ENCODE peak calls at places on chromosome 17, in six cellular contexts. M is spleen, C is SK-N-SH, J is cardiac muscle cell, R is endothelial cell of umbilical vein, Q is PC-3. F is an unnamed sample.

GRCh38 chr17:43517615-43518386 is 28.3 kb downstream of the ETV4 start:
- DNase-seq in M (no peak), C (no peak), J (no peak), R (peak; percentile 72), Q (peak; percentile 64), F (no peak)

GRCh38 chr17:204427-205175 is 23.2 kb upstream of the DOC2B start:
- DNase-seq in M (peak; percentile 51), C (no peak), J (no peak), R (no peak), Q (no peak), F (no peak)

GRCh38 chr17:7261377-7262191 is 694 bp downstream of the CLDN7 start:
- DNase-seq in M (peak; percentile 87), C (peak; percentile 76), J (no peak), R (no peak), Q (no peak), F (peak; percentile 79)

GRCh38 chr17:72702136-72702735 is 390.3 kb downstream of the SLC39A11 start:
- DNase-seq in M (no peak), C (no peak), J (no peak), R (no peak), Q (peak; percentile 93), F (no peak)

GRCh38 chr17:42414782-42415409 is 8.2 kb downstream of the CAVIN1 start:
- DNase-seq in M (peak; percentile 80), C (no peak), J (no peak), R (peak; percentile 24), Q (no peak), F (peak; percentile 75)

GRCh38 chr17:18321309-18321708 is 6.2 kb downstream of the SMCR8 start:
- DNase-seq in M (peak; percentile 42), C (no peak), J (peak; percentile 12), R (no peak), Q (peak; percentile 36), F (no peak)

GRCh38 chr17:43701318-43701743 is 39.6 kb upstream of the MEOX1 start:
- DNase-seq in M (peak; percentile 84), C (no peak), J (no peak), R (no peak), Q (peak; percentile 50), F (peak; percentile 72)

GRCh38 chr17:29379084-29379811 is 10.9 kb upstream of the TAOK1 start:
- DNase-seq in M (no peak), C (no peak), J (no peak), R (peak; percentile 44), Q (no peak), F (no peak)

GRCh38 chr17:34378664-34379101 is 15.7 kb upstream of the CCL1 start:
- DNase-seq in M (no peak), C (no peak), J (no peak), R (no peak), Q (no peak), F (no peak)

GRCh38 chr17:72008236-72008874 is 112.5 kb upstream of the SOX9 start:
- DNase-seq in M (no peak), C (peak; percentile 63), J (no peak), R (no peak), Q (peak; percentile 89), F (no peak)

GRCh38 chr17:47240375-47240764 is 13.3 kb upstream of the ITGB3 start:
- DNase-seq in M (no peak), C (peak; percentile 41), J (no peak), R (no peak), Q (no peak), F (no peak)

GRCh38 chr17:76368545-76368944 is 14.8 kb upstream of the PRPSAP1 start:
- DNase-seq in M (no peak), C (peak; percentile 85), J (no peak), R (no peak), Q (no peak), F (no peak)

GRCh38 chr17:8630227-8630801 is at the start of gene MYH10:
- DNase-seq in M (peak; percentile 75), C (no peak), J (no peak), R (no peak), Q (no peak), F (no peak)

GRCh38 chr17:67569873-67570272 is 147.9 kb upstream of the NOL11 start:
- DNase-seq in M (no peak), C (no peak), J (no peak), R (no peak), Q (peak; percentile 12), F (no peak)

GRCh38 chr17:281365-281999 is 71.1 kb downstream of the RPH3AL start:
- DNase-seq in M (peak; percentile 40), C (no peak), J (no peak), R (no peak), Q (no peak), F (peak; percentile 33)

GRCh38 chr17:36641877-36642845 is 40.8 kb downstream of the MRM1 start:
- DNase-seq in M (peak; percentile 61), C (peak; percentile 83), J (peak; percentile 40), R (no peak), Q (no peak), F (no peak)

DNA sequence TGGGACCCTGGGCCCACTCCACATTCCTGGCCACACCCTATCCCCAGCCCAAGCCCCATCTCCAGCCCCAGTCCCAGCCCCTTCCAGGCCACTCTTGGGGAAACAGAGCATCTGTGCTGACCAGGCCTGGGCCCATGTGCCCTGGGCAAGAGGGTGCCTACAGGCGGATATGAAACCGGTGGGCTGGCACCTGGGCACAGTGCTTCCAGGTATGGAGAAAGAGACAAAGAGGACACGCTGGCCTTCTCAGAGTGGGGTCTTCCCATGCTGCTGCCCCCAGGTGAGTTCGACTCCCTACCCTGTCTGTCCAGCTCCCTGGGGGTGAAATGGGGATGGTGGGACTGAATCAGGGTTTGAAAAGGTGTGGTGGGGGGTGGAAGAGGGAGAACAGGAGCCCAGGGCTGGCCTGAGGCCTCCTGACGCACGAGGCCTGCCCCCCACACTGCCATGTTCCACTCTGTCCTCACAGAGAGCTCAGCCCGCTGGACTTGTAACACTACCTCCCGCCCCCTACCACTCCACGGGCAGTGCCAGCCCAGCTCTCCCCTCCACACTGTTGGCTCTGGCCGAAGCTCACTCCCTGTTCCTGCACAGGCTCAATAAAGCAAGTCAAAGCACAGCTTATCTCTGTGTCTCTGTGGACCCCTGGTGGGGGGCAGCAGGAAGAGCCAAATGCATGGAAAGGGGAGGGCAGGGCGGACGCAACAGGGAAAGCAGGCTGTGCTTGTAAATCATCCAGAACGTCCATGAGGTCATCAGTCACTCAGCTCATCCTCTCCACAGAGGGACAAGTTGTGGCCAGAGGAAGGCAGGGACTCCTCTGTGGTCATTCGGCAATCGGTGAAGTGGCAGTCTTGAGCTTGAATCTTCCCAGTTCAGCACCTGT is 71.1 kb upstream of the TMEM97 start:
- DNase-seq in M (no peak), C (peak; percentile 38), J (no peak), R (no peak), Q (no peak), F (no peak)
- TF ChIP-seq CTCF in M (no peak), C (no peak), J (no peak), R (no peak), Q (no peak), F (no peak)

GRCh38 chr17:15265131-15265530 is at the start of gene PMP22:
- DNase-seq in M (peak; percentile 45), C (no peak), J (no peak), R (no peak), Q (peak; percentile 14), F (no peak)

GRCh38 chr17:15263206-15263579 is 1.9 kb downstream of the PMP22 start:
- DNase-seq in M (peak; percentile 75), C (peak; percentile 72), J (peak; percentile 51), R (peak; percentile 62), Q (peak; percentile 64), F (peak; percentile 78)

GRCh38 chr17:15264542-15264941 is 584 bp downstream of the PMP22 start:
- DNase-seq in M (peak; percentile 68), C (no peak), J (no peak), R (no peak), Q (peak; percentile 87), F (peak; percentile 79)

GRCh38 chr17:15262291-15263205 is 2.6 kb downstream of the PMP22 start:
- DNase-seq in M (peak; percentile 79), C (peak; percentile 84), J (peak; percentile 57), R (peak; percentile 63), Q (peak; percentile 95), F (peak; percentile 87)

DNA sequence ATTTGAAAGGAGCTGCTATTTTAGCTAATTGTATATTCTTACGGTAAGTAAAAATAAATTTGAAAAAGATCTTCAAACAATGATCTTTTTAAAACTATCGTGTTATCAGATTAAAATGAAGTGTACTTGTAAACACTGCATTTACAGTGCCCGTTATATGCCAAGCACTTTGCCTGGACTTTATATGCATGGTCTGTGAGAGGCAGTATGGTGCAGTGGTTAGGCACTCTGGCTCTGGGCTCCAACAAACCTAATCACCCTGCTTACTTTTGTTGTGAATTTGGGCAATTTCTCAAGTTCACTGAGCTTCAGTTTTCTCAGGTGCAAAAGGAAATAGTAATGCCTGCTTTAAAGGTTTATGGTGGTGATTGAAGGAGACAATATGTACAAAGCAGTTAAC is 1.4 kb downstream of the PMP22 start:
- DNase-seq in M (no peak), C (no peak), J (no peak), R (no peak), Q (peak; percentile 50), F (no peak)
- H3K27ac ChIP-seq in M (peak overlapping the region; percentile 81), C (peak overlapping the region; percentile 78), J (no peak overlapping the region), R (no peak overlapping the region), Q (peak overlapping the region; percentile 95), F (peak overlapping the region; percentile 90)

GRCh38 chr17:77634710-77635109 is 323.8 kb upstream of the TNRC6C start:
- DNase-seq in M (peak; percentile 37), C (no peak), J (no peak), R (peak; percentile 13), Q (no peak), F (no peak)

GRCh38 chr17:77632619-77633018 is 325.9 kb upstream of the TNRC6C start:
- DNase-seq in M (peak; percentile 27), C (no peak), J (no peak), R (no peak), Q (no peak), F (peak; percentile 22)

GRCh38 chr17:77628035-77628434 is 330.5 kb upstream of the TNRC6C start:
- DNase-seq in M (no peak), C (no peak), J (no peak), R (no peak), Q (no peak), F (no peak)

GRCh38 chr17:77635176-77635575 is 323.3 kb upstream of the TNRC6C start:
- DNase-seq in M (peak; percentile 44), C (no peak), J (no peak), R (no peak), Q (no peak), F (no peak)

GRCh38 chr17:77631307-77631706 is 327.2 kb upstream of the TNRC6C start:
- DNase-seq in M (peak; percentile 42), C (no peak), J (no peak), R (no peak), Q (no peak), F (peak; percentile 30)
- H3K4me1 ChIP-seq in M (no peaks in the 10 kb centered on the region), C (no peaks in the 10 kb centered on the region), J (no peaks in the 10 kb centered on the region), R (no peaks in the 10 kb centered on the region), Q (no peaks in the 10 kb centered on the region), F (no peaks in the 10 kb centered on the region)

GRCh38 chr17:69218986-69219385 is 9.6 kb downstream of the ABCA10 start:
- DNase-seq in M (no peak), C (no peak), J (no peak), R (no peak), Q (no peak), F (no peak)

GRCh38 chr17:69227536-69227935 is 1.1 kb downstream of the ABCA10 start:
- DNase-seq in M (no peak), C (no peak), J (no peak), R (no peak), Q (no peak), F (no peak)

GRCh38 chr17:69223809-69224208 is 4.8 kb downstream of the ABCA10 start:
- DNase-seq in M (no peak), C (no peak), J (no peak), R (peak; percentile 22), Q (no peak), F (no peak)

GRCh38 chr17:69220098-69220497 is 8.5 kb downstream of the ABCA10 start:
- DNase-seq in M (no peak), C (no peak), J (no peak), R (no peak), Q (no peak), F (no peak)

GRCh38 chr17:69222707-69223106 is 5.9 kb downstream of the ABCA10 start:
- DNase-seq in M (no peak), C (no peak), J (no peak), R (no peak), Q (no peak), F (no peak)
- TF ChIP-seq CTCF in M (no peak), C (no peak), J (no peak), R (no peak), Q (no peak), F (no peak)